ENCODE peak calls at places on chromosomes 1 and 21, in four cellular contexts. C is transverse colon, Z is Panc1, S is K562. K is an unnamed sample.

GRCh38 chr1:27143408-27143807 is 11.5 kb downstream of the SLC9A1 start:
- DNase-seq in C (no peak), Z (no peak), S (peak), K (no peak)

GRCh38 chr21:14602418-14602987 is 56.4 kb upstream of the SAMSN1 start:
- DNase-seq in C (no peak), Z (no peak), S (no peak), K (no peak)

GRCh38 chr1:232662910-232663309 is 33.0 kb upstream of the SIPA1L2 start:
- DNase-seq in C (no peak), Z (no peak), S (no peak), K (no peak)

GRCh38 chr1:65953170-65953569 is 160.5 kb downstream of the PDE4B start:
- DNase-seq in C (no peak), Z (no peak), S (no peak), K (no peak)

GRCh38 chr1:188402986-188403385 is 1574.2 kb downstream of the PLA2G4A start:
- DNase-seq in C (no peak), Z (no peak), S (no peak), K (no peak)

GRCh38 chr1:92877792-92878191 is 46.0 kb downstream of the RPL5 start:
- DNase-seq in C (no peak), Z (no peak), S (no peak), K (no peak)

GRCh38 chr1:16249838-16250241 is 12.9 kb upstream of the CPLANE2 start:
- DNase-seq in C (peak), Z (no peak), S (no peak), K (peak)

GRCh38 chr1:60895167-60896124 is 186.9 kb upstream of the NFIA start:
- DNase-seq in C (no peak), Z (no peak), S (no peak), K (no peak)

GRCh38 chr1:65820983-65821382 is 28.3 kb downstream of the PDE4B start:
- DNase-seq in C (no peak), Z (no peak), S (no peak), K (no peak)

GRCh38 chr1:118084400-118084799 is 100.6 kb downstream of the SPAG17 start:
- DNase-seq in C (no peak), Z (no peak), S (no peak), K (no peak)

GRCh38 chr1:201383647-201384405 is 6.3 kb upstream of the TNNT2 start:
- DNase-seq in C (no peak), Z (no peak), S (no peak), K (no peak)

GRCh38 chr1:114105401-114105979 is 48.2 kb downstream of the SYT6 start:
- DNase-seq in C (no peak), Z (no peak), S (peak), K (no peak)

GRCh38 chr1:27981146-27981545 is 21.4 kb downstream of the XKR8 start:
- DNase-seq in C (no peak), Z (no peak), S (no peak), K (no peak)

GRCh38 chr1:167601442-167602380 is 28.3 kb upstream of the RCSD1 start:
- DNase-seq in C (peak), Z (no peak), S (no peak), K (no peak)

GRCh38 chr1:238399558-238399957 is 508.8 kb upstream of the ZP4 start:
- DNase-seq in C (no peak), Z (no peak), S (no peak), K (no peak)

GRCh38 chr1:92511541-92511940 is 24.8 kb upstream of the GFI1 start:
- DNase-seq in C (no peak), Z (no peak), S (no peak), K (no peak)

GRCh38 chr1:2592672-2593071 is 6.1 kb downstream of the PRXL2B start:
- DNase-seq in C (peak), Z (no peak), S (no peak), K (no peak)

GRCh38 chr1:181777812-181778211 is 283.7 kb downstream of the ZNF648 start:
- DNase-seq in C (no peak), Z (no peak), S (no peak), K (no peak)

GRCh38 chr1:27872059-27872801 is at the start of gene THEMIS2:
- DNase-seq in C (peak), Z (no peak), S (peak), K (no peak)

GRCh38 chr1:218390625-218391024 is 45.5 kb downstream of the TGFB2 start:
- DNase-seq in C (no peak), Z (no peak), S (no peak), K (no peak)

GRCh38 chr1:25641931-25642611 is 25.5 kb downstream of the MAN1C1 start:
- DNase-seq in C (no peak), Z (no peak), S (no peak), K (no peak)

GRCh38 chr1:202133521-202133920 is 10.8 kb downstream of the GPR37L1 start:
- DNase-seq in C (no peak), Z (no peak), S (no peak), K (no peak)

GRCh38 chr1:201988593-201988992 is 6.1 kb downstream of the RNPEP start:
- DNase-seq in C (no peak), Z (no peak), S (no peak), K (no peak)

GRCh38 chr1:185453496-185454192 is 136.6 kb upstream of the IVNS1ABP start:
- DNase-seq in C (no peak), Z (no peak), S (no peak), K (no peak)

GRCh38 chr1:29124366-29125236 is 898 bp upstream of the TMEM200B start:
- DNase-seq in C (peak), Z (no peak), S (peak), K (peak)

GRCh38 chr1:55244476-55245109 is 29.4 kb upstream of the USP24 start:
- DNase-seq in C (no peak), Z (no peak), S (no peak), K (no peak)

GRCh38 chr21:43751955-43752591 is 24.0 kb downstream of the CSTB start:
- DNase-seq in C (no peak), Z (no peak), S (no peak), K (no peak)

GRCh38 chr1:235134171-235134570 is 5.5 kb upstream of the TOMM20 start:
- DNase-seq in C (no peak), Z (no peak), S (no peak), K (no peak)

GRCh38 chr1:92909321-92909720 is 51.9 kb downstream of the DIPK1A start:
- DNase-seq in C (no peak), Z (no peak), S (no peak), K (no peak)

GRCh38 chr21:34797926-34798595 is 129.3 kb downstream of the CLIC6 start:
- DNase-seq in C (no peak), Z (no peak), S (no peak), K (no peak)

GRCh38 chr1:17117451-17118265 is 1.6 kb downstream of the PADI2 start:
- DNase-seq in C (no peak), Z (no peak), S (no peak), K (no peak)

GRCh38 chr1:206784471-206784903 is 12.2 kb upstream of the IL10 start:
- DNase-seq in C (peak), Z (no peak), S (no peak), K (no peak)

GRCh38 chr1:163528710-163529348 is 207.1 kb downstream of the NUF2 start:
- DNase-seq in C (peak), Z (peak), S (peak), K (no peak)

GRCh38 chr1:31182352-31182751 is 57.3 kb downstream of the NKAIN1 start:
- DNase-seq in C (peak), Z (no peak), S (peak), K (peak)

GRCh38 chr1:11314959-11315358 is 42.0 kb downstream of the UBIAD1 start:
- DNase-seq in C (no peak), Z (no peak), S (no peak), K (no peak)

GRCh38 chr1:228162286-228163003 is 3.2 kb upstream of the IBA57 start:
- DNase-seq in C (no peak), Z (no peak), S (peak), K (no peak)

GRCh38 chr1:203103201-203103600 is 17.4 kb upstream of the MYOG start:
- DNase-seq in C (no peak), Z (no peak), S (no peak), K (no peak)

GRCh38 chr1:244104309-244105060 is 53.4 kb downstream of the ZBTB18 start:
- DNase-seq in C (no peak), Z (no peak), S (no peak), K (no peak)

GRCh38 chr1:21830792-21831453 is 18.9 kb downstream of the LDLRAD2 start:
- DNase-seq in C (no peak), Z (no peak), S (no peak), K (no peak)
- TF ChIP-seq POLR2AphosphoS5 in C (no peak), Z (no peak), S (no peak), K (no peak)

GRCh38 chr1:230149751-230150584 is 82.9 kb downstream of the GALNT2 start:
- DNase-seq in C (no peak), Z (no peak), S (peak), K (no peak)
- H3K4me3 ChIP-seq in C (no peak), Z (no peak), S (peak), K (no peak)

DNA sequence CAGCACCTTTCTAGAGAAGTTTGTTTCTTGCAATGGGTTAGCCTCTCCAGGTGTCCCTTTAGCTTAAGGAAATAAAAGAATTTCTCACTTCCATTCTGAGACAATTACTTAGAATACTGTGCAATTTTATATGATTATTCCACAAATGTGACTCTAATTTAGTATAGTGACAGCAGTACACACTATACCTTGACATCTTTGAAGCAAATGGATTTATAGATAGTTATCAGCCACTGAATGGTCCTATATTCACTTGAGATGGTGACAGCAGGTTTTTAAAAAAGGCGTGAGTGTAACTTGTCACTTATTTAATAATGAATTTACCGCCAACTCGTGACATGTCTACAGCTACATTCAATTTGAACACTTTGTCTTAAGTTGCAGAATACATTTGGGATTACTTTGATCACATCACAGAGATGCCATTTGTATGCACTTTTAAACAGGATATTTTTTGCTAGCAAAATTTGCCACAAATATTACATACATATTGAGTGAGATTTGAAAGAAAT is 71.6 kb downstream of the USP25 start:
- DNase-seq in C (no peak), Z (no peak), S (no peak), K (no peak)
- TF ChIP-seq POLR2AphosphoS5 in C (no peak), Z (no peak), S (no peak), K (no peak)

GRCh38 chr1:160981584-160982411 is 27.2 kb upstream of the ITLN2 start:
- DNase-seq in C (no peak), Z (no peak), S (no peak), K (no peak)
- H3K4me3 ChIP-seq in C (no peak), Z (no peak), S (no peak), K (no peak)

DNA sequence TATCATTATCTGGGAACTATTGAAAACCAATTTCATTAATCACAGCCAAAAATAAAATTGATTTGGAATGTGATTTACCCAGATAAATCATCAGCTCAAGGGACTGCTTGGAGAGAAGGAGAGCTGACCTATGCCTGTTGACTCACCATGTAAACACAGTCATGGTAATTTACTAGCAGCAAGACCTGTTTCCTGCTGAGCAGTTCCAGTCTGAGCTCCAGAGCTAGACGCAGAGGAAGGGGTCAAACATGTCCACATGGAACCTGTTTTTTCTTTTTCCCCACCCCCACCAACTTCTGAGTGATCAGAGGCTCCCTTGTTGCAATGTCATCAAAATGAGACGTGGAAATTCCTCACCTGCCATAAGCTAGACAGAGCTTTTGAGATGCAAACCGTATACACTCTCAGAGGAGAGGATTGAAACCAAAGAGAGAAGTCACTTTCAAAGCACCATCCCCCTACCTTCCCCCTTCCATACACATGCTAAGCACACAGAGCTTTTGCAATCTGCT is 56.0 kb upstream of the PTGFRN start:
- DNase-seq in C (peak), Z (peak), S (no peak), K (no peak)
- TF ChIP-seq POLR2AphosphoS5 in C (peak), Z (no peak), S (no peak), K (no peak)

K was measured in breast epithelium.